ENCODE peak calls at places on chromosomes 6 and 20, in nine cellular contexts. One of them, this sample, is unnamed.

GRCh38 chr6:4466260-4466659 is 309.9 kb upstream of the CDYL start:
- DNase-seq in left lung: no peak
- DNase-seq in lower lobe of right lung: peak
- DNase-seq in hepatocyte: no peak
- DNase-seq in activated CD4-positive, alpha-beta memory T cell treated with anti-CD3 and anti-CD28 coated beads for 36 hours: no peak
- DNase-seq in sciatic nerve: no peak
- DNase-seq in head of caudate nucleus: peak
- DNase-seq in CD4-positive, alpha-beta T cell: no peak
- DNase-seq in H54: no peak
- DNase-seq in this sample: no peak

GRCh38 chr6:141562181-141562800 is 570.4 kb upstream of the GJE1 start:
- DNase-seq in left lung: peak
- DNase-seq in head of caudate nucleus: peak
- DNase-seq in hepatocyte: peak
- DNase-seq in sciatic nerve: peak
- DNase-seq in activated CD4-positive, alpha-beta memory T cell treated with anti-CD3 and anti-CD28 coated beads for 36 hours: peak
- DNase-seq in lower lobe of right lung: peak
- DNase-seq in CD4-positive, alpha-beta T cell: no peak
- DNase-seq in H54: peak
- DNase-seq in this sample: no peak

GRCh38 chr6:11950109-11950508 is 62.0 kb upstream of the HIVEP1 start:
- DNase-seq in lower lobe of right lung: no peak
- DNase-seq in left lung: no peak
- DNase-seq in activated CD4-positive, alpha-beta memory T cell treated with anti-CD3 and anti-CD28 coated beads for 36 hours: no peak
- DNase-seq in sciatic nerve: no peak
- DNase-seq in H54: no peak
- DNase-seq in head of caudate nucleus: no peak
- DNase-seq in CD4-positive, alpha-beta T cell: no peak
- DNase-seq in hepatocyte: no peak
- DNase-seq in this sample: no peak

GRCh38 chr6:36874016-36874442 is 574 bp downstream of the PPIL1 start:
- DNase-seq in sciatic nerve: no peak
- DNase-seq in hepatocyte: no peak
- DNase-seq in head of caudate nucleus: no peak
- DNase-seq in H54: no peak
- DNase-seq in CD4-positive, alpha-beta T cell: no peak
- DNase-seq in lower lobe of right lung: no peak
- DNase-seq in left lung: no peak
- DNase-seq in activated CD4-positive, alpha-beta memory T cell treated with anti-CD3 and anti-CD28 coated beads for 36 hours: peak
- DNase-seq in this sample: no peak

GRCh38 chr6:123316733-123317323 is 319.9 kb downstream of the TRDN start:
- DNase-seq in CD4-positive, alpha-beta T cell: no peak
- DNase-seq in activated CD4-positive, alpha-beta memory T cell treated with anti-CD3 and anti-CD28 coated beads for 36 hours: no peak
- DNase-seq in head of caudate nucleus: no peak
- DNase-seq in H54: no peak
- DNase-seq in sciatic nerve: no peak
- DNase-seq in lower lobe of right lung: no peak
- DNase-seq in hepatocyte: peak
- DNase-seq in left lung: no peak
- DNase-seq in this sample: no peak

GRCh38 chr20:6513586-6513985 is 253.9 kb upstream of the BMP2 start:
- DNase-seq in head of caudate nucleus: no peak
- DNase-seq in sciatic nerve: no peak
- DNase-seq in H54: no peak
- DNase-seq in left lung: no peak
- DNase-seq in activated CD4-positive, alpha-beta memory T cell treated with anti-CD3 and anti-CD28 coated beads for 36 hours: no peak
- DNase-seq in hepatocyte: no peak
- DNase-seq in CD4-positive, alpha-beta T cell: no peak
- DNase-seq in lower lobe of right lung: no peak
- DNase-seq in this sample: no peak

GRCh38 chr6:158439255-158439654 is 120.6 kb upstream of the TMEM181 start:
- DNase-seq in sciatic nerve: no peak
- DNase-seq in lower lobe of right lung: no peak
- DNase-seq in hepatocyte: no peak
- DNase-seq in activated CD4-positive, alpha-beta memory T cell treated with anti-CD3 and anti-CD28 coated beads for 36 hours: no peak
- DNase-seq in left lung: no peak
- DNase-seq in H54: no peak
- DNase-seq in CD4-positive, alpha-beta T cell: no peak
- DNase-seq in head of caudate nucleus: no peak
- DNase-seq in this sample: no peak

GRCh38 chr20:40339661-40340449 is 349.2 kb downstream of the MAFB start:
- DNase-seq in H54: no peak
- DNase-seq in lower lobe of right lung: peak
- DNase-seq in left lung: peak
- DNase-seq in activated CD4-positive, alpha-beta memory T cell treated with anti-CD3 and anti-CD28 coated beads for 36 hours: no peak
- DNase-seq in CD4-positive, alpha-beta T cell: no peak
- DNase-seq in sciatic nerve: peak
- DNase-seq in hepatocyte: no peak
- DNase-seq in head of caudate nucleus: peak
- DNase-seq in this sample: no peak

GRCh38 chr20:37511605-37512275 is 9.3 kb upstream of the NNAT start:
- DNase-seq in lower lobe of right lung: no peak
- DNase-seq in H54: peak
- DNase-seq in sciatic nerve: no peak
- DNase-seq in CD4-positive, alpha-beta T cell: no peak
- DNase-seq in hepatocyte: no peak
- DNase-seq in left lung: no peak
- DNase-seq in head of caudate nucleus: no peak
- DNase-seq in activated CD4-positive, alpha-beta memory T cell treated with anti-CD3 and anti-CD28 coated beads for 36 hours: no peak
- DNase-seq in this sample: no peak

GRCh38 chr6:45681860-45682488 is 304.2 kb upstream of the SUPT3H start:
- DNase-seq in H54: no peak
- DNase-seq in hepatocyte: no peak
- DNase-seq in activated CD4-positive, alpha-beta memory T cell treated with anti-CD3 and anti-CD28 coated beads for 36 hours: peak
- DNase-seq in sciatic nerve: no peak
- DNase-seq in lower lobe of right lung: peak
- DNase-seq in left lung: no peak
- DNase-seq in head of caudate nucleus: no peak
- DNase-seq in CD4-positive, alpha-beta T cell: no peak
- DNase-seq in this sample: peak

GRCh38 chr20:62288535-62289105 is 14.2 kb upstream of the ADRM1 start:
- DNase-seq in left lung: no peak
- DNase-seq in CD4-positive, alpha-beta T cell: no peak
- DNase-seq in sciatic nerve: no peak
- DNase-seq in head of caudate nucleus: no peak
- DNase-seq in lower lobe of right lung: no peak
- DNase-seq in activated CD4-positive, alpha-beta memory T cell treated with anti-CD3 and anti-CD28 coated beads for 36 hours: no peak
- DNase-seq in hepatocyte: no peak
- DNase-seq in H54: no peak
- DNase-seq in this sample: no peak

GRCh38 chr6:14635195-14635594 is 517.6 kb downstream of the CD83 start:
- DNase-seq in head of caudate nucleus: no peak
- DNase-seq in H54: no peak
- DNase-seq in lower lobe of right lung: no peak
- DNase-seq in left lung: no peak
- DNase-seq in sciatic nerve: no peak
- DNase-seq in CD4-positive, alpha-beta T cell: no peak
- DNase-seq in activated CD4-positive, alpha-beta memory T cell treated with anti-CD3 and anti-CD28 coated beads for 36 hours: peak
- DNase-seq in hepatocyte: no peak
- DNase-seq in this sample: no peak

GRCh38 chr20:6886065-6886729 is 118.7 kb downstream of the BMP2 start:
- DNase-seq in H54: no peak
- DNase-seq in hepatocyte: no peak
- DNase-seq in CD4-positive, alpha-beta T cell: no peak
- DNase-seq in sciatic nerve: no peak
- DNase-seq in head of caudate nucleus: no peak
- DNase-seq in lower lobe of right lung: no peak
- DNase-seq in activated CD4-positive, alpha-beta memory T cell treated with anti-CD3 and anti-CD28 coated beads for 36 hours: no peak
- DNase-seq in left lung: no peak
- DNase-seq in this sample: no peak

GRCh38 chr6:22113046-22113766 is 183.6 kb downstream of the PRL start:
- DNase-seq in hepatocyte: peak
- DNase-seq in head of caudate nucleus: no peak
- DNase-seq in activated CD4-positive, alpha-beta memory T cell treated with anti-CD3 and anti-CD28 coated beads for 36 hours: no peak
- DNase-seq in left lung: no peak
- DNase-seq in H54: peak
- DNase-seq in sciatic nerve: no peak
- DNase-seq in CD4-positive, alpha-beta T cell: no peak
- DNase-seq in lower lobe of right lung: no peak
- DNase-seq in this sample: no peak

GRCh38 chr6:36038120-36038876 is 10.7 kb downstream of the MAPK14 start:
- DNase-seq in CD4-positive, alpha-beta T cell: no peak
- DNase-seq in sciatic nerve: no peak
- DNase-seq in activated CD4-positive, alpha-beta memory T cell treated with anti-CD3 and anti-CD28 coated beads for 36 hours: no peak
- DNase-seq in lower lobe of right lung: no peak
- DNase-seq in H54: no peak
- DNase-seq in head of caudate nucleus: no peak
- DNase-seq in hepatocyte: no peak
- DNase-seq in left lung: no peak
- DNase-seq in this sample: no peak

GRCh38 chr20:21956591-21956990 is 251.1 kb downstream of the PAX1 start:
- DNase-seq in head of caudate nucleus: no peak
- DNase-seq in lower lobe of right lung: no peak
- DNase-seq in sciatic nerve: no peak
- DNase-seq in left lung: no peak
- DNase-seq in H54: no peak
- DNase-seq in activated CD4-positive, alpha-beta memory T cell treated with anti-CD3 and anti-CD28 coated beads for 36 hours: no peak
- DNase-seq in CD4-positive, alpha-beta T cell: no peak
- DNase-seq in hepatocyte: no peak
- DNase-seq in this sample: no peak

GRCh38 chr6:36245572-36246031 is 24.3 kb upstream of the PNPLA1 start:
- DNase-seq in sciatic nerve: no peak
- DNase-seq in left lung: peak
- DNase-seq in hepatocyte: peak
- DNase-seq in CD4-positive, alpha-beta T cell: no peak
- DNase-seq in head of caudate nucleus: no peak
- DNase-seq in H54: no peak
- DNase-seq in activated CD4-positive, alpha-beta memory T cell treated with anti-CD3 and anti-CD28 coated beads for 36 hours: peak
- DNase-seq in lower lobe of right lung: no peak
- DNase-seq in this sample: no peak

GRCh38 chr20:1430004-1430451 is 36.6 kb downstream of the NSFL1C start:
- DNase-seq in lower lobe of right lung: no peak
- DNase-seq in left lung: no peak
- DNase-seq in H54: no peak
- DNase-seq in hepatocyte: peak
- DNase-seq in activated CD4-positive, alpha-beta memory T cell treated with anti-CD3 and anti-CD28 coated beads for 36 hours: no peak
- DNase-seq in sciatic nerve: no peak
- DNase-seq in head of caudate nucleus: no peak
- DNase-seq in CD4-positive, alpha-beta T cell: no peak
- DNase-seq in this sample: no peak

This sample was measured in esophagus squamous epithelium.